ENCODE peak calls at places on chromosome 6, in five cellular contexts. One of them, this sample, is unnamed.

GRCh38 chr6:108556864-108557493 is 3.7 kb upstream of the FOXO3 start:
- DNase-seq in T-helper 9 cell: no peak
- DNase-seq in fibroblast of pulmonary artery: no peak
- DNase-seq in LoVo: no peak
- DNase-seq in iris pigment epithelial cell: peak
- DNase-seq in this sample: no peak

GRCh38 chr6:46888578-46888977 is 33.2 kb downstream of the ADGRF5 start:
- DNase-seq in T-helper 9 cell: no peak
- DNase-seq in fibroblast of pulmonary artery: peak
- DNase-seq in LoVo: no peak
- DNase-seq in iris pigment epithelial cell: no peak
- DNase-seq in this sample: no peak

GRCh38 chr6:160919713-160920112 is 71.9 kb upstream of the MAP3K4 start:
- DNase-seq in T-helper 9 cell: no peak
- DNase-seq in fibroblast of pulmonary artery: peak
- DNase-seq in LoVo: no peak
- DNase-seq in iris pigment epithelial cell: peak
- DNase-seq in this sample: no peak

GRCh38 chr6:36915599-36915998 is 29.8 kb downstream of the C6orf89 start:
- DNase-seq in T-helper 9 cell: no peak
- DNase-seq in fibroblast of pulmonary artery: no peak
- DNase-seq in LoVo: no peak
- DNase-seq in iris pigment epithelial cell: no peak
- DNase-seq in this sample: no peak

GRCh38 chr6:142913036-142913510 is 31.9 kb downstream of the HIVEP2 start:
- DNase-seq in T-helper 9 cell: no peak
- DNase-seq in fibroblast of pulmonary artery: no peak
- DNase-seq in LoVo: no peak
- DNase-seq in iris pigment epithelial cell: no peak
- DNase-seq in this sample: no peak

GRCh38 chr6:39224058-39224457 is 5.2 kb downstream of the KCNK5 start:
- DNase-seq in T-helper 9 cell: no peak
- DNase-seq in fibroblast of pulmonary artery: no peak
- DNase-seq in LoVo: no peak
- DNase-seq in iris pigment epithelial cell: no peak
- DNase-seq in this sample: no peak

GRCh38 chr6:13554929-13555333 is 19.5 kb upstream of the SIRT5 start:
- DNase-seq in T-helper 9 cell: no peak
- DNase-seq in fibroblast of pulmonary artery: peak
- DNase-seq in LoVo: no peak
- DNase-seq in iris pigment epithelial cell: no peak
- DNase-seq in this sample: no peak

GRCh38 chr6:67683960-67684359 is 951.1 kb upstream of the ADGRB3 start:
- DNase-seq in T-helper 9 cell: no peak
- DNase-seq in fibroblast of pulmonary artery: peak
- DNase-seq in LoVo: peak
- DNase-seq in iris pigment epithelial cell: peak
- DNase-seq in this sample: no peak

GRCh38 chr6:157014871-157015270 is 237.7 kb downstream of the ARID1B start:
- DNase-seq in T-helper 9 cell: no peak
- DNase-seq in fibroblast of pulmonary artery: no peak
- DNase-seq in LoVo: no peak
- DNase-seq in iris pigment epithelial cell: no peak
- DNase-seq in this sample: no peak

GRCh38 chr6:163338671-163339405 is 75.7 kb upstream of the QKI start:
- DNase-seq in T-helper 9 cell: no peak
- DNase-seq in fibroblast of pulmonary artery: peak
- DNase-seq in LoVo: no peak
- DNase-seq in iris pigment epithelial cell: peak
- DNase-seq in this sample: no peak

GRCh38 chr6:44663860-44664584 is 276.5 kb downstream of the CDC5L start:
- DNase-seq in T-helper 9 cell: no peak
- DNase-seq in fibroblast of pulmonary artery: no peak
- DNase-seq in LoVo: no peak
- DNase-seq in iris pigment epithelial cell: no peak
- DNase-seq in this sample: no peak

GRCh38 chr6:6930223-6930880 is 177.4 kb upstream of the RREB1 start:
- DNase-seq in T-helper 9 cell: no peak
- DNase-seq in fibroblast of pulmonary artery: no peak
- DNase-seq in LoVo: no peak
- DNase-seq in iris pigment epithelial cell: no peak
- DNase-seq in this sample: no peak

GRCh38 chr6:139654888-139655782 is 280.7 kb upstream of the CITED2 start:
- DNase-seq in T-helper 9 cell: no peak
- DNase-seq in fibroblast of pulmonary artery: no peak
- DNase-seq in LoVo: no peak
- DNase-seq in iris pigment epithelial cell: no peak
- DNase-seq in this sample: no peak

GRCh38 chr6:90118581-90118980 is 178.1 kb downstream of the BACH2 start:
- DNase-seq in T-helper 9 cell: no peak
- DNase-seq in fibroblast of pulmonary artery: no peak
- DNase-seq in LoVo: no peak
- DNase-seq in iris pigment epithelial cell: no peak
- DNase-seq in this sample: no peak

GRCh38 chr6:30463651-30464618 is 25.4 kb upstream of the HLA-E start:
- DNase-seq in T-helper 9 cell: peak
- DNase-seq in fibroblast of pulmonary artery: peak
- DNase-seq in LoVo: no peak
- DNase-seq in iris pigment epithelial cell: peak
- DNase-seq in this sample: peak

GRCh38 chr6:87407531-87407895 is 259 bp upstream of the CFAP206 start:
- DNase-seq in T-helper 9 cell: peak
- DNase-seq in fibroblast of pulmonary artery: peak
- DNase-seq in LoVo: peak
- DNase-seq in iris pigment epithelial cell: peak
- DNase-seq in this sample: no peak

GRCh38 chr6:7723554-7723953 is 2.3 kb upstream of the BMP6 start:
- DNase-seq in T-helper 9 cell: no peak
- DNase-seq in fibroblast of pulmonary artery: no peak
- DNase-seq in LoVo: no peak
- DNase-seq in iris pigment epithelial cell: no peak
- DNase-seq in this sample: no peak

GRCh38 chr6:149211046-149211571 is 106.4 kb upstream of the TAB2 start:
- DNase-seq in T-helper 9 cell: no peak
- DNase-seq in fibroblast of pulmonary artery: peak
- DNase-seq in LoVo: no peak
- DNase-seq in iris pigment epithelial cell: peak
- DNase-seq in this sample: no peak

GRCh38 chr6:56514395-56514794 is 128.3 kb downstream of the DST start:
- DNase-seq in T-helper 9 cell: no peak
- DNase-seq in fibroblast of pulmonary artery: no peak
- DNase-seq in LoVo: no peak
- DNase-seq in iris pigment epithelial cell: no peak
- DNase-seq in this sample: no peak

GRCh38 chr6:62672989-62673388 is 387.0 kb upstream of the KHDRBS2 start:
- DNase-seq in T-helper 9 cell: no peak
- DNase-seq in fibroblast of pulmonary artery: no peak
- DNase-seq in LoVo: no peak
- DNase-seq in iris pigment epithelial cell: no peak
- DNase-seq in this sample: no peak

GRCh38 chr6:90993771-90994170 is 406.9 kb upstream of the MAP3K7 start:
- DNase-seq in T-helper 9 cell: no peak
- DNase-seq in fibroblast of pulmonary artery: no peak
- DNase-seq in LoVo: peak
- DNase-seq in iris pigment epithelial cell: no peak
- DNase-seq in this sample: no peak

GRCh38 chr6:41695825-41696224 is 39.6 kb downstream of the TFEB start:
- DNase-seq in T-helper 9 cell: no peak
- DNase-seq in fibroblast of pulmonary artery: no peak
- DNase-seq in LoVo: no peak
- DNase-seq in iris pigment epithelial cell: no peak
- DNase-seq in this sample: no peak

GRCh38 chr6:106005954-106006353 is 80.2 kb upstream of the PRDM1 start:
- DNase-seq in T-helper 9 cell: no peak
- DNase-seq in fibroblast of pulmonary artery: no peak
- DNase-seq in LoVo: no peak
- DNase-seq in iris pigment epithelial cell: no peak
- DNase-seq in this sample: no peak

GRCh38 chr6:78492351-78493010 is 374.9 kb upstream of the IRAK1BP1 start:
- DNase-seq in T-helper 9 cell: no peak
- DNase-seq in fibroblast of pulmonary artery: no peak
- DNase-seq in LoVo: no peak
- DNase-seq in iris pigment epithelial cell: peak
- DNase-seq in this sample: no peak

GRCh38 chr6:168612586-168612985 is 171.6 kb downstream of the SMOC2 start:
- DNase-seq in T-helper 9 cell: no peak
- DNase-seq in fibroblast of pulmonary artery: no peak
- DNase-seq in LoVo: no peak
- DNase-seq in iris pigment epithelial cell: no peak
- DNase-seq in this sample: no peak

GRCh38 chr6:55664581-55665223 is 85.7 kb upstream of the HMGCLL1 start:
- DNase-seq in T-helper 9 cell: no peak
- DNase-seq in fibroblast of pulmonary artery: no peak
- DNase-seq in LoVo: no peak
- DNase-seq in iris pigment epithelial cell: peak
- DNase-seq in this sample: no peak

GRCh38 chr6:16409531-16410441 is 171.4 kb downstream of the GMPR start:
- DNase-seq in T-helper 9 cell: peak
- DNase-seq in fibroblast of pulmonary artery: peak
- DNase-seq in LoVo: peak
- DNase-seq in iris pigment epithelial cell: peak
- DNase-seq in this sample: peak

GRCh38 chr6:81772741-81773140 is 20.3 kb upstream of the TENT5A start:
- DNase-seq in T-helper 9 cell: no peak
- DNase-seq in fibroblast of pulmonary artery: no peak
- DNase-seq in LoVo: no peak
- DNase-seq in iris pigment epithelial cell: peak
- DNase-seq in this sample: no peak

GRCh38 chr6:45721665-45722064 is 294.0 kb downstream of the CLIC5 start:
- DNase-seq in T-helper 9 cell: no peak
- DNase-seq in fibroblast of pulmonary artery: no peak
- DNase-seq in LoVo: no peak
- DNase-seq in iris pigment epithelial cell: no peak
- DNase-seq in this sample: no peak

GRCh38 chr6:156163311-156163710 is 613.9 kb upstream of the ARID1B start:
- DNase-seq in T-helper 9 cell: no peak
- DNase-seq in fibroblast of pulmonary artery: no peak
- DNase-seq in LoVo: no peak
- DNase-seq in iris pigment epithelial cell: no peak
- DNase-seq in this sample: no peak

GRCh38 chr6:17159240-17159639 is 57.4 kb downstream of the STMND1 start:
- DNase-seq in T-helper 9 cell: no peak
- DNase-seq in fibroblast of pulmonary artery: no peak
- DNase-seq in LoVo: no peak
- DNase-seq in iris pigment epithelial cell: no peak
- DNase-seq in this sample: no peak

GRCh38 chr6:143149771-143150170 is 89.1 kb downstream of the AIG1 start:
- DNase-seq in T-helper 9 cell: no peak
- DNase-seq in fibroblast of pulmonary artery: no peak
- DNase-seq in LoVo: no peak
- DNase-seq in iris pigment epithelial cell: no peak
- DNase-seq in this sample: no peak

GRCh38 chr6:337782-338464 is 45.6 kb downstream of the DUSP22 start:
- DNase-seq in T-helper 9 cell: no peak
- DNase-seq in fibroblast of pulmonary artery: no peak
- DNase-seq in LoVo: no peak
- DNase-seq in iris pigment epithelial cell: peak
- DNase-seq in this sample: no peak

GRCh38 chr6:109896333-109896732 is 81.8 kb upstream of the GPR6 start:
- DNase-seq in T-helper 9 cell: no peak
- DNase-seq in fibroblast of pulmonary artery: no peak
- DNase-seq in LoVo: no peak
- DNase-seq in iris pigment epithelial cell: peak
- DNase-seq in this sample: no peak

GRCh38 chr6:158389188-158389919 is 77.1 kb downstream of the TULP4 start:
- DNase-seq in T-helper 9 cell: no peak
- DNase-seq in fibroblast of pulmonary artery: peak
- DNase-seq in LoVo: no peak
- DNase-seq in iris pigment epithelial cell: peak
- DNase-seq in this sample: no peak

GRCh38 chr6:167709196-167709595 is 117.5 kb upstream of the AFDN start:
- DNase-seq in T-helper 9 cell: no peak
- DNase-seq in fibroblast of pulmonary artery: no peak
- DNase-seq in LoVo: no peak
- DNase-seq in iris pigment epithelial cell: no peak
- DNase-seq in this sample: no peak

GRCh38 chr6:88013015-88013414 is 34.6 kb upstream of the SPACA1 start:
- DNase-seq in T-helper 9 cell: no peak
- DNase-seq in fibroblast of pulmonary artery: no peak
- DNase-seq in LoVo: no peak
- DNase-seq in iris pigment epithelial cell: peak
- DNase-seq in this sample: no peak

This sample was measured in T follicular helper cell.